ENCODE peak calls at places on chromosomes 3 and 15, in six cellular contexts. Y, M, I, E, U and V are unnamed samples.

GRCh38 chr15:88878720-88879184 is 16.6 kb downstream of the HAPLN3 start:
- DNase-seq in Y (peak; percentile 1), M (peak; percentile 60), I (no peak), E (no peak), U (peak; percentile 61), V (peak; percentile 7)

GRCh38 chr15:68582864-68583263 is 4.1 kb downstream of the CORO2B start:
- DNase-seq in Y (no peak), M (no peak), I (no peak), E (no peak), U (no peak), V (no peak)

GRCh38 chr3:40130721-40131120 is 178.8 kb upstream of the EIF1B start:
- DNase-seq in Y (no peak), M (no peak), I (no peak), E (no peak), U (no peak), V (no peak)

GRCh38 chr3:66486646-66487045 is 14.2 kb downstream of the LRIG1 start:
- DNase-seq in Y (no peak), M (peak; percentile 39), I (no peak), E (no peak), U (no peak), V (no peak)

GRCh38 chr3:132348531-132348930 is 31.3 kb downstream of the ACP3 start:
- DNase-seq in Y (no peak), M (no peak), I (no peak), E (no peak), U (no peak), V (no peak)

GRCh38 chr3:58752168-58752567 is 85.6 kb upstream of the FAM3D start:
- DNase-seq in Y (no peak), M (no peak), I (no peak), E (no peak), U (no peak), V (no peak)

GRCh38 chr3:34396288-34396687 is 597.9 kb downstream of the PDCD6IP start:
- DNase-seq in Y (no peak), M (no peak), I (no peak), E (no peak), U (peak; percentile 44), V (no peak)

GRCh38 chr3:196140224-196140623 is 58.3 kb upstream of the TFRC start:
- DNase-seq in Y (no peak), M (no peak), I (peak; percentile 17), E (no peak), U (peak; percentile 39), V (no peak)